ENCODE peak calls at places on chromosomes 2 and 18, in five cellular contexts. One of them, this sample, is unnamed.

GRCh38 chr2:5846881-5847280 is 154.7 kb downstream of the SOX11 start:
- DNase-seq in stimulated activated CD8-positive, alpha-beta memory T cell treated with anti-CD3 and anti-CD28 coated beads, Interleukin-7, amount 100 ng/mL, for 1 hour: no peak
- DNase-seq in A673: peak
- DNase-seq in stimulated activated CD4-positive, alpha-beta T cell treated with anti-CD3 and anti-CD28 coated beads, Interleukin-12 subunit alpha, Interleukin-12 subunit beta, amount 100 ng/mL, for 48 hours: no peak
- DNase-seq in RPMI8226: no peak
- DNase-seq in this sample: no peak

GRCh38 chr2:65098741-65099140 is 31.2 kb downstream of the RAB1A start:
- DNase-seq in stimulated activated CD4-positive, alpha-beta T cell treated with anti-CD3 and anti-CD28 coated beads, Interleukin-12 subunit alpha, Interleukin-12 subunit beta, amount 100 ng/mL, for 48 hours: no peak
- DNase-seq in stimulated activated CD8-positive, alpha-beta memory T cell treated with anti-CD3 and anti-CD28 coated beads, Interleukin-7, amount 100 ng/mL, for 1 hour: no peak
- DNase-seq in A673: no peak
- DNase-seq in RPMI8226: no peak
- DNase-seq in this sample: no peak

GRCh38 chr2:97911210-97911921 is 84.4 kb downstream of the TMEM131 start:
- DNase-seq in A673: no peak
- DNase-seq in stimulated activated CD8-positive, alpha-beta memory T cell treated with anti-CD3 and anti-CD28 coated beads, Interleukin-7, amount 100 ng/mL, for 1 hour: no peak
- DNase-seq in RPMI8226: no peak
- DNase-seq in stimulated activated CD4-positive, alpha-beta T cell treated with anti-CD3 and anti-CD28 coated beads, Interleukin-12 subunit alpha, Interleukin-12 subunit beta, amount 100 ng/mL, for 48 hours: no peak
- DNase-seq in this sample: no peak

GRCh38 chr2:211722928-211723327 is 815.7 kb downstream of the ERBB4 start:
- DNase-seq in A673: no peak
- DNase-seq in stimulated activated CD8-positive, alpha-beta memory T cell treated with anti-CD3 and anti-CD28 coated beads, Interleukin-7, amount 100 ng/mL, for 1 hour: no peak
- DNase-seq in RPMI8226: no peak
- DNase-seq in stimulated activated CD4-positive, alpha-beta T cell treated with anti-CD3 and anti-CD28 coated beads, Interleukin-12 subunit alpha, Interleukin-12 subunit beta, amount 100 ng/mL, for 48 hours: no peak
- DNase-seq in this sample: no peak

GRCh38 chr18:45847119-45847518 is 21.6 kb downstream of the SIGLEC15 start:
- DNase-seq in stimulated activated CD8-positive, alpha-beta memory T cell treated with anti-CD3 and anti-CD28 coated beads, Interleukin-7, amount 100 ng/mL, for 1 hour: no peak
- DNase-seq in stimulated activated CD4-positive, alpha-beta T cell treated with anti-CD3 and anti-CD28 coated beads, Interleukin-12 subunit alpha, Interleukin-12 subunit beta, amount 100 ng/mL, for 48 hours: no peak
- DNase-seq in RPMI8226: no peak
- DNase-seq in A673: no peak
- DNase-seq in this sample: no peak

GRCh38 chr18:58714259-58714658 is 43.0 kb downstream of the MALT1 start:
- DNase-seq in stimulated activated CD4-positive, alpha-beta T cell treated with anti-CD3 and anti-CD28 coated beads, Interleukin-12 subunit alpha, Interleukin-12 subunit beta, amount 100 ng/mL, for 48 hours: no peak
- DNase-seq in A673: no peak
- DNase-seq in RPMI8226: no peak
- DNase-seq in stimulated activated CD8-positive, alpha-beta memory T cell treated with anti-CD3 and anti-CD28 coated beads, Interleukin-7, amount 100 ng/mL, for 1 hour: no peak
- DNase-seq in this sample: no peak

GRCh38 chr2:233934524-233934923 is 17.4 kb downstream of the TRPM8 start:
- DNase-seq in A673: no peak
- DNase-seq in RPMI8226: no peak
- DNase-seq in stimulated activated CD4-positive, alpha-beta T cell treated with anti-CD3 and anti-CD28 coated beads, Interleukin-12 subunit alpha, Interleukin-12 subunit beta, amount 100 ng/mL, for 48 hours: no peak
- DNase-seq in stimulated activated CD8-positive, alpha-beta memory T cell treated with anti-CD3 and anti-CD28 coated beads, Interleukin-7, amount 100 ng/mL, for 1 hour: no peak
- DNase-seq in this sample: no peak

GRCh38 chr2:39778775-39779751 is at the start of gene THUMPD2:
- DNase-seq in stimulated activated CD4-positive, alpha-beta T cell treated with anti-CD3 and anti-CD28 coated beads, Interleukin-12 subunit alpha, Interleukin-12 subunit beta, amount 100 ng/mL, for 48 hours: peak
- DNase-seq in A673: peak
- DNase-seq in RPMI8226: peak
- DNase-seq in stimulated activated CD8-positive, alpha-beta memory T cell treated with anti-CD3 and anti-CD28 coated beads, Interleukin-7, amount 100 ng/mL, for 1 hour: peak
- DNase-seq in this sample: no peak

GRCh38 chr2:70181363-70181956 is 9.4 kb downstream of the C2orf42 start:
- DNase-seq in stimulated activated CD8-positive, alpha-beta memory T cell treated with anti-CD3 and anti-CD28 coated beads, Interleukin-7, amount 100 ng/mL, for 1 hour: no peak
- DNase-seq in RPMI8226: no peak
- DNase-seq in stimulated activated CD4-positive, alpha-beta T cell treated with anti-CD3 and anti-CD28 coated beads, Interleukin-12 subunit alpha, Interleukin-12 subunit beta, amount 100 ng/mL, for 48 hours: no peak
- DNase-seq in A673: no peak
- DNase-seq in this sample: no peak

GRCh38 chr2:233080836-233081229 is 20.7 kb downstream of the INPP5D start:
- DNase-seq in RPMI8226: no peak
- DNase-seq in stimulated activated CD4-positive, alpha-beta T cell treated with anti-CD3 and anti-CD28 coated beads, Interleukin-12 subunit alpha, Interleukin-12 subunit beta, amount 100 ng/mL, for 48 hours: no peak
- DNase-seq in A673: no peak
- DNase-seq in stimulated activated CD8-positive, alpha-beta memory T cell treated with anti-CD3 and anti-CD28 coated beads, Interleukin-7, amount 100 ng/mL, for 1 hour: no peak
- DNase-seq in this sample: no peak

GRCh38 chr2:86775323-86775722 is 15.4 kb downstream of the CD8A start:
- DNase-seq in RPMI8226: no peak
- DNase-seq in A673: no peak
- DNase-seq in stimulated activated CD8-positive, alpha-beta memory T cell treated with anti-CD3 and anti-CD28 coated beads, Interleukin-7, amount 100 ng/mL, for 1 hour: no peak
- DNase-seq in stimulated activated CD4-positive, alpha-beta T cell treated with anti-CD3 and anti-CD28 coated beads, Interleukin-12 subunit alpha, Interleukin-12 subunit beta, amount 100 ng/mL, for 48 hours: no peak
- DNase-seq in this sample: no peak

GRCh38 chr2:181411105-181411849 is 45.9 kb upstream of the ITGA4 start:
- DNase-seq in stimulated activated CD8-positive, alpha-beta memory T cell treated with anti-CD3 and anti-CD28 coated beads, Interleukin-7, amount 100 ng/mL, for 1 hour: no peak
- DNase-seq in A673: peak
- DNase-seq in RPMI8226: peak
- DNase-seq in stimulated activated CD4-positive, alpha-beta T cell treated with anti-CD3 and anti-CD28 coated beads, Interleukin-12 subunit alpha, Interleukin-12 subunit beta, amount 100 ng/mL, for 48 hours: no peak
- DNase-seq in this sample: no peak

GRCh38 chr2:554444-554843 is 122.8 kb downstream of the TMEM18 start:
- DNase-seq in stimulated activated CD4-positive, alpha-beta T cell treated with anti-CD3 and anti-CD28 coated beads, Interleukin-12 subunit alpha, Interleukin-12 subunit beta, amount 100 ng/mL, for 48 hours: no peak
- DNase-seq in RPMI8226: no peak
- DNase-seq in A673: no peak
- DNase-seq in stimulated activated CD8-positive, alpha-beta memory T cell treated with anti-CD3 and anti-CD28 coated beads, Interleukin-7, amount 100 ng/mL, for 1 hour: no peak
- DNase-seq in this sample: no peak

GRCh38 chr2:47566207-47566858 is 163.4 kb downstream of the MSH2 start:
- DNase-seq in A673: no peak
- DNase-seq in stimulated activated CD8-positive, alpha-beta memory T cell treated with anti-CD3 and anti-CD28 coated beads, Interleukin-7, amount 100 ng/mL, for 1 hour: no peak
- DNase-seq in RPMI8226: no peak
- DNase-seq in stimulated activated CD4-positive, alpha-beta T cell treated with anti-CD3 and anti-CD28 coated beads, Interleukin-12 subunit alpha, Interleukin-12 subunit beta, amount 100 ng/mL, for 48 hours: no peak
- DNase-seq in this sample: no peak

GRCh38 chr2:3535794-3536681 is 16.7 kb upstream of the ADI1 start:
- DNase-seq in A673: peak
- DNase-seq in stimulated activated CD4-positive, alpha-beta T cell treated with anti-CD3 and anti-CD28 coated beads, Interleukin-12 subunit alpha, Interleukin-12 subunit beta, amount 100 ng/mL, for 48 hours: no peak
- DNase-seq in stimulated activated CD8-positive, alpha-beta memory T cell treated with anti-CD3 and anti-CD28 coated beads, Interleukin-7, amount 100 ng/mL, for 1 hour: no peak
- DNase-seq in RPMI8226: no peak
- DNase-seq in this sample: no peak

GRCh38 chr2:210099940-210100339 is 71.3 kb downstream of the KANSL1L start:
- DNase-seq in RPMI8226: no peak
- DNase-seq in A673: no peak
- DNase-seq in stimulated activated CD4-positive, alpha-beta T cell treated with anti-CD3 and anti-CD28 coated beads, Interleukin-12 subunit alpha, Interleukin-12 subunit beta, amount 100 ng/mL, for 48 hours: no peak
- DNase-seq in stimulated activated CD8-positive, alpha-beta memory T cell treated with anti-CD3 and anti-CD28 coated beads, Interleukin-7, amount 100 ng/mL, for 1 hour: no peak
- DNase-seq in this sample: no peak

GRCh38 chr2:104140361-104140760 is 713.6 kb upstream of the POU3F3 start:
- DNase-seq in RPMI8226: no peak
- DNase-seq in stimulated activated CD4-positive, alpha-beta T cell treated with anti-CD3 and anti-CD28 coated beads, Interleukin-12 subunit alpha, Interleukin-12 subunit beta, amount 100 ng/mL, for 48 hours: no peak
- DNase-seq in stimulated activated CD8-positive, alpha-beta memory T cell treated with anti-CD3 and anti-CD28 coated beads, Interleukin-7, amount 100 ng/mL, for 1 hour: no peak
- DNase-seq in A673: no peak
- DNase-seq in this sample: no peak

GRCh38 chr2:201471732-201472395 is 20.3 kb downstream of the STRADB start:
- DNase-seq in A673: no peak
- DNase-seq in stimulated activated CD4-positive, alpha-beta T cell treated with anti-CD3 and anti-CD28 coated beads, Interleukin-12 subunit alpha, Interleukin-12 subunit beta, amount 100 ng/mL, for 48 hours: no peak
- DNase-seq in RPMI8226: no peak
- DNase-seq in stimulated activated CD8-positive, alpha-beta memory T cell treated with anti-CD3 and anti-CD28 coated beads, Interleukin-7, amount 100 ng/mL, for 1 hour: no peak
- DNase-seq in this sample: no peak

GRCh38 chr2:53994735-53995538 is 24.1 kb upstream of the PSME4 start:
- DNase-seq in RPMI8226: no peak
- DNase-seq in A673: no peak
- DNase-seq in stimulated activated CD4-positive, alpha-beta T cell treated with anti-CD3 and anti-CD28 coated beads, Interleukin-12 subunit alpha, Interleukin-12 subunit beta, amount 100 ng/mL, for 48 hours: no peak
- DNase-seq in stimulated activated CD8-positive, alpha-beta memory T cell treated with anti-CD3 and anti-CD28 coated beads, Interleukin-7, amount 100 ng/mL, for 1 hour: no peak
- DNase-seq in this sample: no peak

GRCh38 chr2:98518106-98518505 is 73.4 kb downstream of the INPP4A start:
- DNase-seq in A673: peak
- DNase-seq in stimulated activated CD4-positive, alpha-beta T cell treated with anti-CD3 and anti-CD28 coated beads, Interleukin-12 subunit alpha, Interleukin-12 subunit beta, amount 100 ng/mL, for 48 hours: no peak
- DNase-seq in stimulated activated CD8-positive, alpha-beta memory T cell treated with anti-CD3 and anti-CD28 coated beads, Interleukin-7, amount 100 ng/mL, for 1 hour: peak
- DNase-seq in RPMI8226: peak
- DNase-seq in this sample: no peak

GRCh38 chr2:240441993-240442411 is 6.5 kb downstream of the GPC1 start:
- DNase-seq in stimulated activated CD8-positive, alpha-beta memory T cell treated with anti-CD3 and anti-CD28 coated beads, Interleukin-7, amount 100 ng/mL, for 1 hour: no peak
- DNase-seq in A673: no peak
- DNase-seq in stimulated activated CD4-positive, alpha-beta T cell treated with anti-CD3 and anti-CD28 coated beads, Interleukin-12 subunit alpha, Interleukin-12 subunit beta, amount 100 ng/mL, for 48 hours: no peak
- DNase-seq in RPMI8226: no peak
- DNase-seq in this sample: no peak

GRCh38 chr2:88265352-88265960 is 95.3 kb downstream of the THNSL2 start:
- DNase-seq in A673: peak
- DNase-seq in stimulated activated CD4-positive, alpha-beta T cell treated with anti-CD3 and anti-CD28 coated beads, Interleukin-12 subunit alpha, Interleukin-12 subunit beta, amount 100 ng/mL, for 48 hours: no peak
- DNase-seq in stimulated activated CD8-positive, alpha-beta memory T cell treated with anti-CD3 and anti-CD28 coated beads, Interleukin-7, amount 100 ng/mL, for 1 hour: no peak
- DNase-seq in RPMI8226: no peak
- DNase-seq in this sample: no peak

GRCh38 chr18:13381907-13382682 is 163.5 kb downstream of the LDLRAD4 start:
- DNase-seq in stimulated activated CD8-positive, alpha-beta memory T cell treated with anti-CD3 and anti-CD28 coated beads, Interleukin-7, amount 100 ng/mL, for 1 hour: no peak
- DNase-seq in A673: no peak
- DNase-seq in stimulated activated CD4-positive, alpha-beta T cell treated with anti-CD3 and anti-CD28 coated beads, Interleukin-12 subunit alpha, Interleukin-12 subunit beta, amount 100 ng/mL, for 48 hours: peak
- DNase-seq in RPMI8226: peak
- DNase-seq in this sample: no peak

GRCh38 chr2:31526946-31527345 is 53.8 kb downstream of the SRD5A2 start:
- DNase-seq in stimulated activated CD8-positive, alpha-beta memory T cell treated with anti-CD3 and anti-CD28 coated beads, Interleukin-7, amount 100 ng/mL, for 1 hour: no peak
- DNase-seq in stimulated activated CD4-positive, alpha-beta T cell treated with anti-CD3 and anti-CD28 coated beads, Interleukin-12 subunit alpha, Interleukin-12 subunit beta, amount 100 ng/mL, for 48 hours: no peak
- DNase-seq in A673: no peak
- DNase-seq in RPMI8226: no peak
- DNase-seq in this sample: no peak

GRCh38 chr18:5868218-5868904 is 27.0 kb downstream of the TMEM200C start:
- DNase-seq in A673: peak
- DNase-seq in RPMI8226: peak
- DNase-seq in stimulated activated CD8-positive, alpha-beta memory T cell treated with anti-CD3 and anti-CD28 coated beads, Interleukin-7, amount 100 ng/mL, for 1 hour: no peak
- DNase-seq in stimulated activated CD4-positive, alpha-beta T cell treated with anti-CD3 and anti-CD28 coated beads, Interleukin-12 subunit alpha, Interleukin-12 subunit beta, amount 100 ng/mL, for 48 hours: peak
- DNase-seq in this sample: no peak

GRCh38 chr2:36482576-36483214 is 115.3 kb downstream of the FEZ2 start:
- DNase-seq in A673: no peak
- DNase-seq in stimulated activated CD8-positive, alpha-beta memory T cell treated with anti-CD3 and anti-CD28 coated beads, Interleukin-7, amount 100 ng/mL, for 1 hour: no peak
- DNase-seq in stimulated activated CD4-positive, alpha-beta T cell treated with anti-CD3 and anti-CD28 coated beads, Interleukin-12 subunit alpha, Interleukin-12 subunit beta, amount 100 ng/mL, for 48 hours: no peak
- DNase-seq in RPMI8226: no peak
- DNase-seq in this sample: no peak

This sample was measured in cortex of kidney.